ENCODE peak calls at places on chromosome 15, in seven cellular contexts. One of them, this sample, is unnamed.

GRCh38 chr15:69081310-69082004 is 67.0 kb downstream of the NOX5 start:
- DNase-seq in CD8-positive, alpha-beta T cell: no peak
- DNase-seq in memory B cell: no peak
- DNase-seq in NCI-H774: no peak
- DNase-seq in WTC11: peak; percentile 29
- DNase-seq in NCI-H1092 treated with DMSO at 0.1 percent for 48 hours: no peak
- DNase-seq in GM12892: no peak
- DNase-seq in this sample: peak; percentile 69

GRCh38 chr15:60346077-60346476 is 51.7 kb downstream of the ANXA2 start:
- DNase-seq in CD8-positive, alpha-beta T cell: no peak
- DNase-seq in memory B cell: no peak
- DNase-seq in NCI-H774: no peak
- DNase-seq in WTC11: no peak
- DNase-seq in NCI-H1092 treated with DMSO at 0.1 percent for 48 hours: no peak
- DNase-seq in GM12892: no peak
- DNase-seq in this sample: no peak

GRCh38 chr15:27342991-27343390 is 372.0 kb downstream of the GABRG3 start:
- DNase-seq in CD8-positive, alpha-beta T cell: no peak
- DNase-seq in memory B cell: no peak
- DNase-seq in NCI-H774: peak; percentile 37
- DNase-seq in WTC11: peak; percentile 29
- DNase-seq in NCI-H1092 treated with DMSO at 0.1 percent for 48 hours: no peak
- DNase-seq in GM12892: no peak
- DNase-seq in this sample: no peak

GRCh38 chr15:89937365-89938355 is 24.9 kb upstream of the ARPIN start:
- DNase-seq in CD8-positive, alpha-beta T cell: no peak
- DNase-seq in memory B cell: no peak
- DNase-seq in NCI-H774: no peak
- DNase-seq in WTC11: no peak
- DNase-seq in NCI-H1092 treated with DMSO at 0.1 percent for 48 hours: no peak
- DNase-seq in GM12892: no peak
- DNase-seq in this sample: no peak

GRCh38 chr15:93247466-93248121 is 158.6 kb upstream of the RGMA start:
- DNase-seq in CD8-positive, alpha-beta T cell: no peak
- DNase-seq in memory B cell: no peak
- DNase-seq in NCI-H774: no peak
- DNase-seq in WTC11: no peak
- DNase-seq in NCI-H1092 treated with DMSO at 0.1 percent for 48 hours: no peak
- DNase-seq in GM12892: no peak
- DNase-seq in this sample: no peak

GRCh38 chr15:100726070-100726420 is 123.7 kb downstream of the ASB7 start:
- DNase-seq in CD8-positive, alpha-beta T cell: no peak
- DNase-seq in memory B cell: no peak
- DNase-seq in NCI-H774: no peak
- DNase-seq in WTC11: no peak
- DNase-seq in NCI-H1092 treated with DMSO at 0.1 percent for 48 hours: no peak
- DNase-seq in GM12892: no peak
- DNase-seq in this sample: no peak

GRCh38 chr15:55289573-55290360 is at the start of gene RAB27A:
- DNase-seq in CD8-positive, alpha-beta T cell: peak; percentile 57
- DNase-seq in memory B cell: peak; percentile 57
- DNase-seq in NCI-H774: peak; percentile 44
- DNase-seq in WTC11: peak; percentile 81
- DNase-seq in NCI-H1092 treated with DMSO at 0.1 percent for 48 hours: peak; percentile 1
- DNase-seq in GM12892: peak; percentile 67
- DNase-seq in this sample: peak; percentile 63

GRCh38 chr15:34759992-34760391 is 5.2 kb upstream of the GJD2 start:
- DNase-seq in CD8-positive, alpha-beta T cell: no peak
- DNase-seq in memory B cell: no peak
- DNase-seq in NCI-H774: no peak
- DNase-seq in WTC11: no peak
- DNase-seq in NCI-H1092 treated with DMSO at 0.1 percent for 48 hours: no peak
- DNase-seq in GM12892: no peak
- DNase-seq in this sample: no peak

GRCh38 chr15:70701891-70702568 is 61.3 kb downstream of the UACA start:
- DNase-seq in CD8-positive, alpha-beta T cell: no peak
- DNase-seq in memory B cell: no peak
- DNase-seq in NCI-H774: no peak
- DNase-seq in WTC11: no peak
- DNase-seq in NCI-H1092 treated with DMSO at 0.1 percent for 48 hours: no peak
- DNase-seq in GM12892: no peak
- DNase-seq in this sample: peak; percentile 81

GRCh38 chr15:62482715-62483429 is 317.8 kb upstream of the C2CD4B start:
- DNase-seq in CD8-positive, alpha-beta T cell: no peak
- DNase-seq in memory B cell: no peak
- DNase-seq in NCI-H774: no peak
- DNase-seq in WTC11: peak; percentile 77
- DNase-seq in NCI-H1092 treated with DMSO at 0.1 percent for 48 hours: no peak
- DNase-seq in GM12892: no peak
- DNase-seq in this sample: peak; percentile 27

GRCh38 chr15:75109731-75110130 is 86.3 kb downstream of the PPCDC start:
- DNase-seq in CD8-positive, alpha-beta T cell: no peak
- DNase-seq in memory B cell: no peak
- DNase-seq in NCI-H774: no peak
- DNase-seq in WTC11: no peak
- DNase-seq in NCI-H1092 treated with DMSO at 0.1 percent for 48 hours: no peak
- DNase-seq in GM12892: no peak
- DNase-seq in this sample: no peak

GRCh38 chr15:78360958-78361714 is 21.0 kb downstream of the CRABP1 start:
- DNase-seq in CD8-positive, alpha-beta T cell: no peak
- DNase-seq in memory B cell: no peak
- DNase-seq in NCI-H774: no peak
- DNase-seq in WTC11: no peak
- DNase-seq in NCI-H1092 treated with DMSO at 0.1 percent for 48 hours: no peak
- DNase-seq in GM12892: no peak
- DNase-seq in this sample: no peak

GRCh38 chr15:100169615-100170279 is 172.0 kb downstream of the ADAMTS17 start:
- DNase-seq in CD8-positive, alpha-beta T cell: no peak
- DNase-seq in memory B cell: no peak
- DNase-seq in NCI-H774: no peak
- DNase-seq in WTC11: no peak
- DNase-seq in NCI-H1092 treated with DMSO at 0.1 percent for 48 hours: no peak
- DNase-seq in GM12892: no peak
- DNase-seq in this sample: no peak

GRCh38 chr15:56653787-56654186 is 79.5 kb downstream of the ZNF280D start:
- DNase-seq in CD8-positive, alpha-beta T cell: no peak
- DNase-seq in memory B cell: no peak
- DNase-seq in NCI-H774: no peak
- DNase-seq in WTC11: no peak
- DNase-seq in NCI-H1092 treated with DMSO at 0.1 percent for 48 hours: no peak
- DNase-seq in GM12892: no peak
- DNase-seq in this sample: no peak

GRCh38 chr15:94066046-94066445 is 165.3 kb upstream of the MCTP2 start:
- DNase-seq in CD8-positive, alpha-beta T cell: no peak
- DNase-seq in memory B cell: no peak
- DNase-seq in NCI-H774: no peak
- DNase-seq in WTC11: no peak
- DNase-seq in NCI-H1092 treated with DMSO at 0.1 percent for 48 hours: no peak
- DNase-seq in GM12892: no peak
- DNase-seq in this sample: no peak

GRCh38 chr15:52576692-52577091 is 7.9 kb upstream of the ARPP19 start:
- DNase-seq in CD8-positive, alpha-beta T cell: no peak
- DNase-seq in memory B cell: no peak
- DNase-seq in NCI-H774: no peak
- DNase-seq in WTC11: no peak
- DNase-seq in NCI-H1092 treated with DMSO at 0.1 percent for 48 hours: no peak
- DNase-seq in GM12892: no peak
- DNase-seq in this sample: no peak

GRCh38 chr15:46344906-46345305 is 710.1 kb downstream of the SQOR start:
- DNase-seq in CD8-positive, alpha-beta T cell: no peak
- DNase-seq in memory B cell: no peak
- DNase-seq in NCI-H774: peak; percentile 15
- DNase-seq in WTC11: no peak
- DNase-seq in NCI-H1092 treated with DMSO at 0.1 percent for 48 hours: no peak
- DNase-seq in GM12892: no peak
- DNase-seq in this sample: no peak

GRCh38 chr15:78808550-78808949 is 2.7 kb downstream of the ADAMTS7 start:
- DNase-seq in CD8-positive, alpha-beta T cell: no peak
- DNase-seq in memory B cell: no peak
- DNase-seq in NCI-H774: no peak
- DNase-seq in WTC11: peak; percentile 54
- DNase-seq in NCI-H1092 treated with DMSO at 0.1 percent for 48 hours: no peak
- DNase-seq in GM12892: no peak
- DNase-seq in this sample: peak; percentile 76

GRCh38 chr15:57606048-57606447 is 14.3 kb downstream of the MYZAP start:
- DNase-seq in CD8-positive, alpha-beta T cell: no peak
- DNase-seq in memory B cell: no peak
- DNase-seq in NCI-H774: no peak
- DNase-seq in WTC11: no peak
- DNase-seq in NCI-H1092 treated with DMSO at 0.1 percent for 48 hours: no peak
- DNase-seq in GM12892: no peak
- DNase-seq in this sample: no peak

GRCh38 chr15:60910202-60910601 is 318.9 kb downstream of the RORA start:
- DNase-seq in CD8-positive, alpha-beta T cell: no peak
- DNase-seq in memory B cell: no peak
- DNase-seq in NCI-H774: no peak
- DNase-seq in WTC11: no peak
- DNase-seq in NCI-H1092 treated with DMSO at 0.1 percent for 48 hours: no peak
- DNase-seq in GM12892: no peak
- DNase-seq in this sample: no peak

GRCh38 chr15:49110158-49110944 is 45.0 kb downstream of the COPS2 start:
- DNase-seq in CD8-positive, alpha-beta T cell: no peak
- DNase-seq in memory B cell: no peak
- DNase-seq in NCI-H774: no peak
- DNase-seq in WTC11: peak; percentile 32
- DNase-seq in NCI-H1092 treated with DMSO at 0.1 percent for 48 hours: no peak
- DNase-seq in GM12892: no peak
- DNase-seq in this sample: no peak

GRCh38 chr15:29050870-29051269 is 165.1 kb downstream of the APBA2 start:
- DNase-seq in CD8-positive, alpha-beta T cell: peak; percentile 7
- DNase-seq in memory B cell: no peak
- DNase-seq in NCI-H774: no peak
- DNase-seq in WTC11: no peak
- DNase-seq in NCI-H1092 treated with DMSO at 0.1 percent for 48 hours: no peak
- DNase-seq in GM12892: no peak
- DNase-seq in this sample: no peak

GRCh38 chr15:51830279-51830806 is 890 bp downstream of the TMOD3 start:
- DNase-seq in CD8-positive, alpha-beta T cell: no peak
- DNase-seq in memory B cell: no peak
- DNase-seq in NCI-H774: no peak
- DNase-seq in WTC11: no peak
- DNase-seq in NCI-H1092 treated with DMSO at 0.1 percent for 48 hours: no peak
- DNase-seq in GM12892: no peak
- DNase-seq in this sample: peak; percentile 48

GRCh38 chr15:71807125-71807629 is 3.2 kb upstream of the NR2E3 start:
- DNase-seq in CD8-positive, alpha-beta T cell: no peak
- DNase-seq in memory B cell: no peak
- DNase-seq in NCI-H774: no peak
- DNase-seq in WTC11: peak; percentile 43
- DNase-seq in NCI-H1092 treated with DMSO at 0.1 percent for 48 hours: no peak
- DNase-seq in GM12892: no peak
- DNase-seq in this sample: no peak

GRCh38 chr15:84633311-84634227 is 20.5 kb downstream of the WDR73 start:
- DNase-seq in CD8-positive, alpha-beta T cell: peak; percentile 56
- DNase-seq in memory B cell: peak; percentile 68
- DNase-seq in NCI-H774: peak; percentile 10
- DNase-seq in WTC11: peak; percentile 68
- DNase-seq in NCI-H1092 treated with DMSO at 0.1 percent for 48 hours: peak; percentile 60
- DNase-seq in GM12892: peak; percentile 35
- DNase-seq in this sample: peak; percentile 86

GRCh38 chr15:89898628-89899302 is 5.0 kb upstream of the AP3S2 start:
- DNase-seq in CD8-positive, alpha-beta T cell: peak; percentile 11
- DNase-seq in memory B cell: peak; percentile 26
- DNase-seq in NCI-H774: no peak
- DNase-seq in WTC11: peak; percentile 70
- DNase-seq in NCI-H1092 treated with DMSO at 0.1 percent for 48 hours: peak; percentile 0
- DNase-seq in GM12892: no peak
- DNase-seq in this sample: peak; percentile 63

GRCh38 chr15:31465083-31465955 is 138.7 kb downstream of the KLF13 start:
- DNase-seq in CD8-positive, alpha-beta T cell: no peak
- DNase-seq in memory B cell: no peak
- DNase-seq in NCI-H774: no peak
- DNase-seq in WTC11: no peak
- DNase-seq in NCI-H1092 treated with DMSO at 0.1 percent for 48 hours: no peak
- DNase-seq in GM12892: no peak
- DNase-seq in this sample: no peak

GRCh38 chr15:72967397-72967796 is 84.9 kb upstream of the NEO1 start:
- DNase-seq in CD8-positive, alpha-beta T cell: peak; percentile 9
- DNase-seq in memory B cell: no peak
- DNase-seq in NCI-H774: no peak
- DNase-seq in WTC11: no peak
- DNase-seq in NCI-H1092 treated with DMSO at 0.1 percent for 48 hours: no peak
- DNase-seq in GM12892: no peak
- DNase-seq in this sample: no peak

GRCh38 chr15:78761020-78761419 is 50.2 kb downstream of the ADAMTS7 start:
- DNase-seq in CD8-positive, alpha-beta T cell: no peak
- DNase-seq in memory B cell: no peak
- DNase-seq in NCI-H774: no peak
- DNase-seq in WTC11: peak; percentile 6
- DNase-seq in NCI-H1092 treated with DMSO at 0.1 percent for 48 hours: no peak
- DNase-seq in GM12892: no peak
- DNase-seq in this sample: no peak

GRCh38 chr15:31159837-31160236 is 58.3 kb upstream of the TRPM1 start:
- DNase-seq in CD8-positive, alpha-beta T cell: no peak
- DNase-seq in memory B cell: no peak
- DNase-seq in NCI-H774: no peak
- DNase-seq in WTC11: no peak
- DNase-seq in NCI-H1092 treated with DMSO at 0.1 percent for 48 hours: no peak
- DNase-seq in GM12892: no peak
- DNase-seq in this sample: no peak